ENCODE peak calls at places on chromosomes 2 and 18, in four cellular contexts. I is A549, W is GM12865, U is HCT116. M is an unnamed sample.

GRCh38 chr2:132446460-132446859 is 29.9 kb downstream of the GPR39 start:
- DNase-seq in I (no peak), U (no peak), W (no peak), M (no peak)

GRCh38 chr2:134706587-134707329 is 12.0 kb downstream of the TMEM163 start:
- DNase-seq in W (no peak), U (no peak), I (no peak), M (no peak)

GRCh38 chr18:50133526-50133925 is 61.4 kb downstream of the MYO5B start:
- DNase-seq in U (no peak), I (no peak), W (no peak), M (no peak)

GRCh38 chr2:121187922-121188411 is 97.0 kb downstream of the TFCP2L1 start:
- DNase-seq in W (no peak), U (no peak), I (no peak), M (no peak)

GRCh38 chr18:33844232-33844631 is 266.2 kb downstream of the ASXL3 start:
- DNase-seq in U (no peak), W (no peak), I (no peak), M (peak)

GRCh38 chr2:174902491-174903242 is 102.5 kb downstream of the CHN1 start:
- DNase-seq in U (no peak), W (no peak), I (no peak), M (no peak)

GRCh38 chr18:3402962-3403585 is 46.9 kb upstream of the TGIF1 start:
- DNase-seq in U (no peak), W (peak), I (peak), M (no peak)

GRCh38 chr2:109428281-109428680 is 185.5 kb downstream of the SEPTIN10 start:
- DNase-seq in I (no peak), U (no peak), W (no peak), M (no peak)

GRCh38 chr2:218291318-218291933 is 877 bp downstream of the TMBIM1 start:
- DNase-seq in W (no peak), U (no peak), I (no peak), M (no peak)

GRCh38 chr18:75072672-75073371 is 136.1 kb downstream of the PTGR3 start:
- DNase-seq in U (no peak), I (no peak), W (no peak), M (no peak)

GRCh38 chr2:213847316-213847715 is 563.1 kb downstream of the SPAG16 start:
- DNase-seq in I (no peak), W (no peak), U (no peak), M (no peak)

GRCh38 chr2:232315049-232315922 is 63.3 kb upstream of the ALPP start:
- DNase-seq in U (no peak), I (no peak), W (peak), M (peak)

GRCh38 chr2:96147593-96148201 is 2.5 kb upstream of the DUSP2 start:
- DNase-seq in I (no peak), W (peak), U (no peak), M (no peak)

GRCh38 chr2:101223814-101224231 is 28.9 kb upstream of the CNOT11 start:
- DNase-seq in U (no peak), I (no peak), W (peak), M (no peak)

GRCh38 chr2:201858267-201858666 is 51.9 kb downstream of the CDK15 start:
- DNase-seq in W (no peak), I (no peak), U (no peak), M (no peak)
- H3K4me3 ChIP-seq in W (no peak), I (no peak), U (no peak), M (no peak)

GRCh38 chr2:178202927-178203326 is 8.6 kb downstream of the OSBPL6 start:
- DNase-seq in I (no peak), U (no peak), W (no peak), M (no peak)

GRCh38 chr2:178204987-178205386 is 10.7 kb downstream of the OSBPL6 start:
- DNase-seq in W (no peak), I (no peak), U (no peak), M (no peak)

GRCh38 chr2:178208336-178208735 is 14.0 kb downstream of the OSBPL6 start:
- DNase-seq in W (no peak), U (no peak), I (no peak), M (no peak)

GRCh38 chr2:178208817-178209216 is 14.5 kb downstream of the OSBPL6 start:
- DNase-seq in U (no peak), I (peak), W (no peak), M (no peak)

DNA sequence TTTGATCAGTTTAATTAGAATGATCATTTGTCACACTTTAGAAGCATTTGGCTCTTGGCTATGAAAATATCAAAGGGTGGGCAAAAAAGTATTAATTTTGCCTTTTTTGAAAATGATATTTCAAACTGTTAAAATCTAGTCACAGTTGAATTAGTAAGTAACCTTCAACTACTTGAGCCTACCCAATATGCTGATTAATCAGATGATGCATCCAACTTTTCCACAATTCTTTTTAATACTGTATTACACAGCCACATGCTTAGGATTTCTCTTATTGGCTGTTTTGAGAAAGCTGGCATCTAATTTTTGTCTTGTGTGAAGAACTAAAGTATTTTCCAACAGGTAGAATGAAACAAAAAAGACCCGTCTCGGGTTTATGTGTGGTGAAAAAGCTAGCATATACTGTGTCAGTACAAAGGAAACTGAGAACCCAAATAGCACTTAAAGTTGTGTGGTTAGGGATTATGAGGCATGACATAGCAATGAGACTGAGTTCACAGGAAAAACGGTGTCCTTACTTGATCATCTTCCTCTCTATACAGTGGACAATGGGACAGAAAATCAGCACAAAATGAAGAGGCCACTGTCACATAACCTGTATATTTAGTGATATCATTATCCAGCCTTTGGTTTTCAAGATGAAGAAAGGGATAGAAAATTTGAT is 11.7 kb downstream of the OSBPL6 start:
- DNase-seq in W (no peak), U (no peak), I (no peak), M (no peak)
- H3K4me3 ChIP-seq in W (no peak), U (no peak), I (no peak), M (no peak)

GRCh38 chr2:47906261-47907096 is at the start of gene FBXO11:
- DNase-seq in W (peak), U (peak), I (peak), M (peak)
- H3K4me3 ChIP-seq in W (peak), U (peak), I (peak), M (peak)

DNA sequence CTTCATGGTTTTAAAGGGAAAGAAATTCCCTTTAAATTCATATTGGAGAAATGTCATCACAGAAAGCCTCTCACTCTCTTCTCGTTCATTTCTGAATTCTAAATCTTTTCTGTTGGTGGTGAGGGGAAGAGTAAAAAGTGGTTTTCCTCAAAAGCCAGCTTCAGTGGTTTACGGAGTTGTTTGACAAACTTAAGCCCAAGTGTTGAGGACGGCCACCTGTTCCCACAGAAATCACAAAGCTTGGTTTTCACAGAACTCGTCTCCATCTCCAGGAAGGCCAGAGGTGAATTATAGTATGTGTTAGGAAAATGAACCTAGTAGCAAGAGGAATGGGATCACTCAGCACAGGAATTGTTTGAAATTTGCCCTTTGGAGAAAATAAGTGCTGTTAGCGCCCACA is 316.2 kb downstream of the PDE11A start:
- DNase-seq in I (no peak), W (no peak), U (no peak), M (no peak)
- H3K4me3 ChIP-seq in I (no peak), W (no peak), U (no peak), M (no peak)

DNA sequence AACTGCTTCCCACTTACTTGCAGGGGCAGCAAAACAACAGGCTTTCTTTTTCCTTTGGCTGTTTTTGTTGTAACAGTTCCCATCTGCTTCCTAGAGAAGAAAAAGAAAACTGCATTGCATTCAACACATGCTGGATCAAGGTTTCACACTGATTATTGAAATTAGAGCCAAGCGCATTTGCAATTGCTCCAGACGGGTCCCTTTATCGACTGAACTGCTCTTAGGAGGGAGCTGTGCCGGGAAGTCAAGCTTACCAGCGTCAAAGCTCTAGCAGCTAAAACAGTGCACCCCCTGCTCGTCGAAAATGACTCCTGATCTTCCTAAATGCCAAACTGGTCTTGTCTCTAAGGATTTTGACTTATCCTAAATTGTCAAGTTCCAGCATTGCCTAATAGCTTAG is 164.0 kb upstream of the SESTD1 start:
- DNase-seq in W (no peak), I (no peak), U (no peak), M (peak)
- H3K4me3 ChIP-seq in W (no peak), I (no peak), U (no peak), M (peak)

DNA sequence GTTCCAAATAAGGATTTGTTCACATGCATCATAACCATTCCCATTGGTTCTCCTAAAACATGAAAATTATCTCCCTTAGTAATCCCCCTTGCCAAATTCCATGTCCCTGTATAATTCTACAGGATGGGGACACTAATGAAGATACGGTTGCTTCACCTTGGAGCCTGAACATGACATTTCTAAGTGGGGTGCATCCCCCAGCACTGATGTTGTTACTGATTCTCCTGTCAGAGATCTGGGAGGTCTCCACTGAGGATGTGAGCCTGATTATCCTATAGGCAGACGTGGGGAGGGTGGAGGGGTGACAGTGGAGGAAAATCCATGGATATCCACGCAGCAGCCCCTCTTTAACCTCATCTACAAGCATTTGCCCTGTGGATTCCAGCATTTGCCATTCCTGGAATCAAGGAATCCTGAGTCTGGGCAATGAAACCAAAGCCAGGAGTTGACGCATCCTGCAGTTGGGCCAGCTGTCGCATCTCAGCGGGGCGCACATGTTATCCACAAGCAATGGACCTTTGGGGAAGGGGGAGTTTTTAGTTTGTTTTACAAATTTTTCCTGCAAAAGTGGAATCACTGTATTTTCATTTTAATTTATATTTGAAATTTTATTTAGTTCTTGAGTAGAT is 57.3 kb downstream of the HK2 start:
- DNase-seq in U (no peak), I (no peak), W (no peak), M (no peak)
- H3K4me3 ChIP-seq in U (no peak), I (no peak), W (no peak), M (no peak)